ENCODE peak calls at places on chromosome 1, in nine cellular contexts. K is WTC11; X is activated naive CD8-positive, alpha-beta T cell treated with anti-CD3 and anti-CD28 coated beads, Interleukin-2, amount 10 ng/mL, durations not matched to agents 7 days and 5 days; I is fibroblast of mammary gland; B is HCT116; P is bronchial epithelial cell; O is KG1; Z is Caco-2; A is erythroblast. C is an unnamed sample.

GRCh38 chr1:7650801-7651200 is 120.3 kb upstream of the VAMP3 start:
- DNase-seq in B (no peak), X (no peak), P (no peak), Z (peak), O (no peak), A (no peak), I (no peak), K (no peak), C (no peak)

GRCh38 chr1:162566870-162567269 is 5.3 kb downstream of the UAP1 start:
- DNase-seq in K (no peak), I (no peak), B (no peak), O (no peak), X (no peak), P (no peak), Z (no peak), A (no peak), C (no peak)

GRCh38 chr1:99279525-99279924 is 15.2 kb downstream of the PLPPR4 start:
- DNase-seq in Z (no peak), B (no peak), A (no peak), I (no peak), X (no peak), O (no peak), P (no peak), K (no peak), C (no peak)

GRCh38 chr1:232627645-232628334 is 2.1 kb downstream of the SIPA1L2 start:
- DNase-seq in K (no peak), Z (peak), O (no peak), A (no peak), B (no peak), P (peak), I (peak), X (no peak), C (no peak)

GRCh38 chr1:52268372-52268771 is 97.6 kb downstream of the CC2D1B start:
- DNase-seq in O (no peak), K (peak), B (no peak), X (no peak), P (peak), I (peak), A (no peak), Z (no peak), C (no peak)

GRCh38 chr1:92937731-92938130 is 23.5 kb downstream of the DIPK1A start:
- DNase-seq in Z (no peak), B (no peak), P (no peak), I (no peak), A (no peak), K (no peak), O (no peak), X (no peak), C (no peak)

GRCh38 chr1:68046423-68046822 is 4.0 kb downstream of the DIRAS3 start:
- DNase-seq in Z (no peak), K (no peak), P (no peak), A (no peak), O (no peak), B (no peak), X (no peak), I (no peak), C (no peak)

GRCh38 chr1:109950033-109950432 is 34.5 kb upstream of the AHCYL1 start:
- DNase-seq in O (no peak), B (no peak), P (no peak), K (no peak), X (no peak), I (no peak), Z (no peak), A (no peak), C (no peak)

GRCh38 chr1:19744335-19744743 is 55.4 kb downstream of the TMCO4 start:
- DNase-seq in A (no peak), P (no peak), I (no peak), X (no peak), Z (no peak), K (no peak), B (no peak), O (no peak), C (no peak)

GRCh38 chr1:34164510-34165381 is at the start of gene CSMD2:
- DNase-seq in P (peak), O (no peak), X (no peak), Z (peak), B (no peak), I (peak), K (peak), A (no peak), C (no peak)

GRCh38 chr1:92749024-92749634 is 35.8 kb downstream of the EVI5 start:
- DNase-seq in I (peak), X (no peak), K (peak), P (peak), A (peak), B (peak), Z (peak), O (no peak), C (peak)

GRCh38 chr1:117166076-117166475 is 44.5 kb upstream of the TRIM45 start:
- DNase-seq in P (peak), I (peak), K (no peak), X (no peak), O (no peak), Z (no peak), B (no peak), A (no peak), C (no peak)

C was measured in CMK.